ENCODE peak calls at places on chromosomes 6 and 20, in seven cellular contexts. A is SK-N-SH; Z is ovary; J is lower lobe of right lung; T is ascending aorta; H is CD8-positive, alpha-beta T cell; W is heart left ventricle. N is an unnamed sample.

GRCh38 chr6:11538049-11538798 is 675 bp downstream of the TMEM170B start:
- DNase-seq in A (peak; percentile 70), Z (peak; percentile 56), J (peak; percentile 64), H (peak; percentile 29), W (peak; percentile 30), T (peak; percentile 68), N (peak; percentile 61)

GRCh38 chr6:43173496-43174262 is 2.6 kb downstream of the SRF start:
- DNase-seq in A (no peak), H (no peak), W (no peak), J (no peak), Z (no peak), T (no peak), N (peak; percentile 24)

GRCh38 chr20:51404297-51405060 is 138.0 kb downstream of the NFATC2 start:
- DNase-seq in T (peak; percentile 69), J (no peak), Z (no peak), W (no peak), A (no peak), H (peak; percentile 76), N (no peak)

GRCh38 chr20:215796-216195 is 11.3 kb upstream of the DEFB129 start:
- DNase-seq in T (no peak), J (no peak), A (no peak), H (no peak), Z (no peak), W (no peak), N (no peak)

GRCh38 chr6:133571681-133572080 is 317.2 kb upstream of the TCF21 start:
- DNase-seq in A (no peak), H (no peak), T (no peak), W (no peak), J (no peak), Z (no peak), N (no peak)

GRCh38 chr20:25275813-25276532 is 28.1 kb downstream of the PYGB start:
- DNase-seq in Z (peak; percentile 24), T (peak; percentile 56), H (no peak), A (no peak), J (peak; percentile 34), W (peak; percentile 14), N (no peak)

GRCh38 chr6:16438677-16439615 is 200.6 kb downstream of the GMPR start:
- DNase-seq in W (no peak), T (no peak), A (no peak), Z (no peak), H (no peak), J (no peak), N (no peak)

GRCh38 chr6:30679765-30680535 is 6.5 kb downstream of the PPP1R18 start:
- DNase-seq in J (no peak), A (no peak), W (no peak), H (no peak), Z (no peak), T (no peak), N (no peak)

GRCh38 chr6:150373260-150373701 is 4.5 kb downstream of the IYD start:
- DNase-seq in T (peak; percentile 81), H (no peak), W (peak; percentile 39), J (no peak), Z (no peak), A (no peak), N (no peak)

GRCh38 chr6:45613678-45614077 is 235.9 kb upstream of the SUPT3H start:
- DNase-seq in J (no peak), Z (peak; percentile 44), T (no peak), A (no peak), H (no peak), W (peak; percentile 42), N (peak; percentile 50)

GRCh38 chr6:13575377-13575775 is 975 bp downstream of the SIRT5 start:
- DNase-seq in T (no peak), H (peak; percentile 70), Z (no peak), W (no peak), A (no peak), J (no peak), N (no peak)
- TF ChIP-seq CTCF in T (no peak), H (peak; percentile 79), Z (peak; percentile 33), W (peak; percentile 91), A (peak; percentile 90), J (peak; percentile 77), N (peak; percentile 76)

DNA sequence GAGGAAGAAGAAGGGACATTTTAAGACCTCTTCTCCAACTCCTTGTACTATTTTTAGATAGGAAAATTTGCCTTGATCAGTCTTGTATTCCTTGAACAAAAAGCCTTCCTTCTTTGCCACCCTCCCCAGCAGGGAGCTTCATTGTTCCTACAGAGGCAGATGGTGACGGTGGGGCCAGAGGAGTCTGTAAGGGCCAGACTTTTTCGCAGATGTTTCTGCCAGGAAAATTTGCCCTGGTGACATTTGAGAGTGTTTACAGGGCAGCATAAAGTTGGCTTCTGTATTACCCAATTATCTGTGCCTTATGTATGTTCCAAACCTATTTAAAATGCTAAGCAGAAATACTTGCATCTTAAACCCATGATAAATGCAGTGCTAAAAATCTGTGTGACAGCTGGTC is 31.5 kb upstream of the MAP3K4 start:
- DNase-seq in T (no peak), H (no peak), W (no peak), A (no peak), J (no peak), Z (no peak), N (no peak)
- H3K4me1 ChIP-seq in T (no peaks in the 10 kb centered on the region), H (no peaks in the 10 kb centered on the region), W (no peaks in the 10 kb centered on the region), A (no peaks in the 10 kb centered on the region), J (no peaks in the 10 kb centered on the region), Z (no peaks in the 10 kb centered on the region), N (no peaks in the 10 kb centered on the region)

GRCh38 chr6:84769247-84769646 is 4.8 kb upstream of the TBX18 start:
- DNase-seq in W (no peak), Z (no peak), T (no peak), H (no peak), A (no peak), J (no peak), N (no peak)

GRCh38 chr6:84767591-84768201 is 3.3 kb upstream of the TBX18 start:
- DNase-seq in Z (no peak), J (no peak), T (no peak), W (no peak), A (no peak), H (no peak), N (no peak)

GRCh38 chr6:84770521-84770920 is 6.1 kb upstream of the TBX18 start:
- DNase-seq in H (no peak), W (no peak), A (no peak), T (no peak), J (no peak), Z (no peak), N (no peak)

GRCh38 chr6:84766796-84767590 is 2.6 kb upstream of the TBX18 start:
- DNase-seq in A (no peak), J (no peak), Z (no peak), H (no peak), W (peak; percentile 33), T (no peak), N (no peak)

GRCh38 chr6:84768442-84769174 is 4.2 kb upstream of the TBX18 start:
- DNase-seq in T (peak; percentile 77), W (peak; percentile 28), A (peak; percentile 29), H (no peak), J (no peak), Z (no peak), N (no peak)
- H3K27me3 ChIP-seq in T (no peaks in the 10 kb centered on the region), W (peaks cover 70% of the 10 kb centered on the region), A (peaks cover 70% of the 10 kb centered on the region), H (peaks cover 31% of the 10 kb centered on the region), J (peaks cover 100% of the 10 kb centered on the region), Z (peaks cover 5% of the 10 kb centered on the region), N (peaks cover 79% of the 10 kb centered on the region)

GRCh38 chr6:34509782-34510181 is 43.9 kb downstream of the PACSIN1 start:
- DNase-seq in W (no peak), Z (no peak), T (no peak), J (no peak), A (no peak), H (no peak), N (no peak)

GRCh38 chr6:34511214-34511922 is 44.8 kb downstream of the SPDEF start:
- DNase-seq in J (peak; percentile 1), H (no peak), W (no peak), T (no peak), Z (peak; percentile 4), A (no peak), N (no peak)

GRCh38 chr6:34510299-34510698 is 44.4 kb downstream of the PACSIN1 start:
- DNase-seq in A (no peak), Z (no peak), W (no peak), J (peak; percentile 6), H (no peak), T (no peak), N (no peak)

GRCh38 chr6:34506718-34507117 is 40.8 kb downstream of the PACSIN1 start:
- DNase-seq in W (no peak), T (no peak), Z (peak; percentile 7), H (no peak), J (peak; percentile 16), A (no peak), N (no peak)

DNA sequence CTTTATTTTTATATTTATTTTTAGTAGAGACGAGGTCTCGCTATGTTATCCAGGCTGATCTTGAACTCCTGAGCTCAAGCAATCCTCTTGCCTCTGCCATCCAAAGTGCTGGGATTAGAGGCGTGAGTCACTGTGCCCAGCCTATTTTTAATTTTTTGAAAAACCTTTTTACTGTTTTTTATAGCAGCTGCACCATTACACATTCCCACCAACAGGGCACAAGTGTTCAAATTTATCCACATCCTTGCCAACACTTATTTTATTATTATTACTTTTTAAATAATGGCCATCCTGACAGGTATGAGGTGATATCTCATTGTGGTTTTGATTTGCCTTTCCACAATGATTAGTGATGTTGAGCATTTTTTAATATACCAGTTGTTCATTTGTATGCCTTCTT is 42.5 kb downstream of the PACSIN1 start:
- DNase-seq in H (no peak), A (no peak), J (no peak), Z (no peak), W (no peak), T (no peak), N (no peak)
- TF ChIP-seq CTCF in H (no peak), A (peak; percentile 20), J (no peak), Z (no peak), W (no peak), T (no peak), N (no peak)

N was measured in adrenal gland.